ENCODE peak calls at places on chromosome 1, in seven cellular contexts. B, Z, O, S, X, D and C are unnamed samples.
A peak's percentile ranks its signal among the peaks of the same experiment; 100 is the strongest.

GRCh38 chr1:212749924-212750535 is 41.5 kb downstream of the NSL1 start:
- DNase-seq in B (no peak), Z (no peak), O (no peak), S (no peak), X (peak; percentile 76), D (peak; percentile 8), C (no peak)

GRCh38 chr1:209168204-209168603 is 415.3 kb upstream of the CAMK1G start:
- DNase-seq in B (no peak), Z (no peak), O (no peak), S (no peak), X (no peak), D (no peak), C (no peak)

GRCh38 chr1:160209041-160209655 is 4.0 kb downstream of the PEA15 start:
- DNase-seq in B (no peak), Z (no peak), O (no peak), S (no peak), X (no peak), D (no peak), C (no peak)

GRCh38 chr1:185670187-185670627 is 64.0 kb upstream of the HMCN1 start:
- DNase-seq in B (peak; percentile 15), Z (no peak), O (peak; percentile 59), S (peak; percentile 40), X (no peak), D (peak; percentile 22), C (no peak)

GRCh38 chr1:211549092-211549749 is 29.7 kb downstream of the SLC30A1 start:
- DNase-seq in B (no peak), Z (no peak), O (no peak), S (no peak), X (no peak), D (no peak), C (no peak)

GRCh38 chr1:172145231-172145651 is 275.2 kb upstream of the C1orf105 start:
- DNase-seq in B (no peak), Z (no peak), O (no peak), S (peak; percentile 14), X (peak; percentile 87), D (no peak), C (no peak)

GRCh38 chr1:174871886-174872285 is 127.9 kb upstream of the CACYBP start:
- DNase-seq in B (no peak), Z (no peak), O (no peak), S (no peak), X (no peak), D (no peak), C (no peak)

GRCh38 chr1:115073298-115074087 is 15.8 kb downstream of the TSPAN2 start:
- DNase-seq in B (no peak), Z (no peak), O (no peak), S (no peak), X (no peak), D (no peak), C (no peak)

GRCh38 chr1:92736395-92736794 is 48.5 kb downstream of the EVI5 start:
- DNase-seq in B (no peak), Z (no peak), O (no peak), S (no peak), X (no peak), D (no peak), C (no peak)

GRCh38 chr1:227747948-227748495 is 12.8 kb downstream of the SNAP47 start:
- DNase-seq in B (no peak), Z (no peak), O (no peak), S (no peak), X (no peak), D (no peak), C (no peak)

GRCh38 chr1:248821101-248821500 is 4.6 kb downstream of the SH3BP5L start:
- DNase-seq in B (no peak), Z (no peak), O (no peak), S (no peak), X (no peak), D (no peak), C (no peak)

GRCh38 chr1:25810341-25811299 is 9.1 kb upstream of the MTFR1L start:
- DNase-seq in B (peak; percentile 61), Z (peak; percentile 77), O (peak; percentile 82), S (peak; percentile 61), X (no peak), D (peak; percentile 35), C (no peak)

GRCh38 chr1:12047120-12047876 is 15.8 kb upstream of the TNFRSF8 start:
- DNase-seq in B (peak; percentile 6), Z (no peak), O (peak; percentile 16), S (no peak), X (no peak), D (no peak), C (no peak)

GRCh38 chr1:20279507-20279906 is 11.2 kb upstream of the VWA5B1 start:
- DNase-seq in B (no peak), Z (peak; percentile 47), O (no peak), S (no peak), X (peak; percentile 31), D (no peak), C (no peak)

GRCh38 chr1:219575563-219575962 is 37.3 kb downstream of the ZC3H11B start:
- DNase-seq in B (no peak), Z (no peak), O (no peak), S (no peak), X (no peak), D (no peak), C (no peak)

GRCh38 chr1:61051455-61052392 is 30.6 kb upstream of the NFIA start:
- DNase-seq in B (no peak), Z (no peak), O (no peak), S (peak; percentile 40), X (no peak), D (no peak), C (no peak)

GRCh38 chr1:67719329-67720196 is 34.6 kb downstream of the GADD45A start:
- DNase-seq in B (no peak), Z (no peak), O (no peak), S (no peak), X (no peak), D (no peak), C (no peak)

GRCh38 chr1:46547481-46548383 is 3.7 kb downstream of the KNCN start:
- DNase-seq in B (no peak), Z (no peak), O (no peak), S (no peak), X (no peak), D (no peak), C (no peak)

GRCh38 chr1:18877282-18877681 is 17.8 kb upstream of the TAS1R2 start:
- DNase-seq in B (no peak), Z (no peak), O (no peak), S (no peak), X (no peak), D (no peak), C (no peak)

GRCh38 chr1:237677979-237678378 is 212.7 kb downstream of the ZP4 start:
- DNase-seq in B (no peak), Z (no peak), O (no peak), S (no peak), X (no peak), D (no peak), C (no peak)

GRCh38 chr1:209397910-209398309 is 185.6 kb upstream of the CAMK1G start:
- DNase-seq in B (no peak), Z (no peak), O (no peak), S (no peak), X (no peak), D (no peak), C (no peak)

GRCh38 chr1:5721634-5722215 is 270.5 kb downstream of the NPHP4 start:
- DNase-seq in B (no peak), Z (no peak), O (no peak), S (no peak), X (no peak), D (no peak), C (no peak)

GRCh38 chr1:190507357-190507756 is 29.7 kb upstream of the BRINP3 start:
- DNase-seq in B (no peak), Z (no peak), O (no peak), S (no peak), X (no peak), D (no peak), C (no peak)

GRCh38 chr1:50976890-50977574 is 7.0 kb downstream of the CDKN2C start:
- DNase-seq in B (no peak), Z (peak; percentile 28), O (peak; percentile 2), S (peak; percentile 42), X (no peak), D (no peak), C (no peak)

GRCh38 chr1:31784356-31785019 is 20.3 kb upstream of the ADGRB2 start:
- DNase-seq in B (no peak), Z (no peak), O (no peak), S (no peak), X (no peak), D (no peak), C (no peak)

GRCh38 chr1:232988572-232989040 is 38.2 kb downstream of the NTPCR start:
- DNase-seq in B (no peak), Z (no peak), O (no peak), S (no peak), X (peak; percentile 53), D (no peak), C (no peak)

GRCh38 chr1:12095822-12096263 is 32.7 kb downstream of the TNFRSF8 start:
- DNase-seq in B (no peak), Z (no peak), O (no peak), S (no peak), X (peak; percentile 17), D (no peak), C (no peak)

GRCh38 chr1:174008979-174009378 is 13.2 kb downstream of the RC3H1 start:
- DNase-seq in B (no peak), Z (no peak), O (no peak), S (no peak), X (no peak), D (no peak), C (no peak)

GRCh38 chr1:17046043-17046657 is 7.7 kb downstream of the SDHB start:
- DNase-seq in B (no peak), Z (no peak), O (no peak), S (no peak), X (peak; percentile 31), D (no peak), C (no peak)

GRCh38 chr1:210920716-210921694 is 212.9 kb downstream of the KCNH1 start:
- DNase-seq in B (no peak), Z (no peak), O (no peak), S (no peak), X (no peak), D (no peak), C (no peak)

GRCh38 chr1:30511563-30512252 is 211.7 kb downstream of the MATN1 start:
- DNase-seq in B (no peak), Z (no peak), O (no peak), S (no peak), X (no peak), D (no peak), C (no peak)

GRCh38 chr1:55823521-55824296 is 608.5 kb upstream of the USP24 start:
- DNase-seq in B (no peak), Z (no peak), O (no peak), S (no peak), X (no peak), D (no peak), C (no peak)